ENCODE peak calls at places on chromosomes 16 and 17, in seven cellular contexts. U is HFF-Myc; C is Calu3; V is stimulated activated CD4-positive, alpha-beta T cell treated with anti-CD3 and anti-CD28 coated beads, Interleukin-4, amount 100 ng/mL, for 24 hours; A is AG09319; M is C1 segment of cervical spinal cord; B is left ventricle myocardium inferior. H is an unnamed sample.

GRCh38 chr17:71402661-71403141 is 718.1 kb upstream of the SOX9 start:
- DNase-seq in V (no peak), C (peak), A (no peak), U (no peak), B (no peak), M (no peak), H (no peak)

GRCh38 chr16:54174201-54174600 is 112.4 kb downstream of the IRX3 start:
- DNase-seq in V (no peak), U (no peak), A (no peak), M (no peak), B (no peak), C (no peak), H (no peak)

GRCh38 chr16:89599451-89599858 is 14.0 kb upstream of the DPEP1 start:
- DNase-seq in M (no peak), B (no peak), C (peak), A (no peak), U (no peak), V (peak), H (no peak)

GRCh38 chr17:66755101-66755943 is 79.6 kb upstream of the CACNG5 start:
- DNase-seq in B (no peak), C (no peak), U (no peak), M (no peak), A (no peak), V (no peak), H (no peak)

GRCh38 chr16:51034481-51035109 is 116.5 kb downstream of the SALL1 start:
- DNase-seq in U (no peak), C (no peak), V (no peak), B (no peak), A (no peak), M (no peak), H (no peak)

GRCh38 chr16:69078073-69078472 is 27.4 kb upstream of the HAS3 start:
- DNase-seq in B (no peak), V (no peak), U (no peak), M (no peak), C (no peak), A (no peak), H (no peak)

GRCh38 chr17:65054602-65055001 is 1.9 kb downstream of the GNA13 start:
- DNase-seq in B (no peak), U (no peak), M (no peak), C (no peak), A (no peak), V (no peak), H (no peak)

GRCh38 chr17:81068411-81068810 is 33.5 kb downstream of the BAIAP2 start:
- DNase-seq in B (no peak), A (no peak), U (no peak), C (no peak), V (no peak), M (no peak), H (no peak)

GRCh38 chr17:37233001-37233400 is 142.8 kb upstream of the C17orf78 start:
- DNase-seq in V (no peak), M (no peak), U (no peak), C (no peak), B (no peak), A (no peak), H (no peak)

GRCh38 chr17:247767-248166 is 66.3 kb upstream of the DOC2B start:
- DNase-seq in B (peak), U (no peak), C (no peak), M (no peak), A (no peak), V (no peak), H (no peak)

GRCh38 chr17:22090263-22090935 is 398.1 kb downstream of the KCNJ18 start:
- DNase-seq in C (no peak), A (no peak), U (no peak), M (no peak), V (no peak), B (no peak), H (no peak)

GRCh38 chr16:28925386-28926228 is 569 bp upstream of the RABEP2 start:
- DNase-seq in A (peak), V (peak), C (peak), B (peak), M (no peak), U (peak), H (peak)

GRCh38 chr16:30995927-30996323 is 10.9 kb downstream of the HSD3B7 start:
- DNase-seq in A (no peak), B (no peak), M (no peak), V (no peak), C (no peak), U (no peak), H (no peak)

H was measured in amygdala.